ENCODE peak calls at places on chromosome 13, in five cellular contexts. B, H, M, D and R are unnamed samples.

GRCh38 chr13:51704399-51705306 is 99.3 kb downstream of the DHRS12 start:
- DNase-seq in B (no peak), H (no peak), M (no peak), D (no peak), R (no peak)

GRCh38 chr13:62960723-62961122 is 1545.1 kb upstream of the PCDH20 start:
- DNase-seq in B (no peak), H (no peak), M (no peak), D (no peak), R (no peak)

GRCh38 chr13:22055259-22055658 is 384.4 kb downstream of the FGF9 start:
- DNase-seq in B (no peak), H (no peak), M (no peak), D (no peak), R (no peak)

GRCh38 chr13:48827709-48828108 is 148.0 kb upstream of the FNDC3A start:
- DNase-seq in B (no peak), H (no peak), M (no peak), D (no peak), R (no peak)

GRCh38 chr13:91576590-91576989 is 178.2 kb downstream of the GPC5 start:
- DNase-seq in B (no peak), H (peak; percentile 23), M (no peak), D (no peak), R (no peak)

GRCh38 chr13:82898625-82899024 is 983.6 kb downstream of the SLITRK1 start:
- DNase-seq in B (no peak), H (no peak), M (no peak), D (no peak), R (no peak)

GRCh38 chr13:40406405-40407138 is 259.9 kb downstream of the FOXO1 start:
- DNase-seq in B (no peak), H (no peak), M (no peak), D (no peak), R (peak; percentile 81)

GRCh38 chr13:107807306-107808073 is 407.8 kb downstream of the LIG4 start:
- DNase-seq in B (no peak), H (no peak), M (no peak), D (no peak), R (no peak)

GRCh38 chr13:112926993-112927392 is 42.0 kb upstream of the MCF2L start:
- DNase-seq in B (no peak), H (no peak), M (no peak), D (no peak), R (no peak)

GRCh38 chr13:97810152-97810551 is 143.3 kb upstream of the IPO5 start:
- DNase-seq in B (no peak), H (no peak), M (peak; percentile 11), D (no peak), R (no peak)

GRCh38 chr13:76638882-76639281 is 247.3 kb downstream of the KCTD12 start:
- DNase-seq in B (no peak), H (no peak), M (no peak), D (no peak), R (no peak)

GRCh38 chr13:55230570-55230908 is 1910.2 kb upstream of the PRR20A start:
- DNase-seq in B (no peak), H (no peak), M (no peak), D (no peak), R (no peak)

GRCh38 chr13:113958373-113958772 is 15.5 kb downstream of the C13orf46 start:
- DNase-seq in B (no peak), H (no peak), M (no peak), D (no peak), R (no peak)

GRCh38 chr13:74118328-74118727 is 15.9 kb downstream of the KLF12 start:
- DNase-seq in B (no peak), H (no peak), M (no peak), D (no peak), R (no peak)

GRCh38 chr13:37657134-37657533 is 58.6 kb upstream of the POSTN start:
- DNase-seq in B (no peak), H (no peak), M (no peak), D (no peak), R (no peak)

DNA sequence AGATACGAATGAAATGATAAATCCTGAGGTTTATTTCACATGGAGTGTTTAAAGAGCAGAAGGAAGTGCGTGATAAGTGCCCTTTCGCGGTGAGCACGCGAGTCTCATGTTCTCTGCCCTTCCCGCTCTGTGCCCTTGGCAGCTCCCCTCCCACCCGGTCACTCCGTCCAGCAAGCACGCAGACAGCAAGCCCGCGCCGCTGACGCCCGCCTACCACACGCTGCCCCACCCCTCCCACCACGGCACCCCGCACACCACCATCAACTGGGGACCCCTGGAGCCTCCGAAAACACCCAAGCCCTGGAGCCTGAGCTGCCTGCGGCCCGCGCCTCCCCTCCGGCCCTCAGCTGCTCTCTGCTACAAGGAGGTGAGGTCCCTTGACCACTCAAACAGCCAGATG is 37.4 kb upstream of the TEX29 start:
- DNase-seq in B (no peak), H (no peak), M (no peak), D (no peak), R (no peak)
- TF ChIP-seq POLR2A in B (no peak), H (no peak), M (no peak), D (no peak), R (no peak)

DNA sequence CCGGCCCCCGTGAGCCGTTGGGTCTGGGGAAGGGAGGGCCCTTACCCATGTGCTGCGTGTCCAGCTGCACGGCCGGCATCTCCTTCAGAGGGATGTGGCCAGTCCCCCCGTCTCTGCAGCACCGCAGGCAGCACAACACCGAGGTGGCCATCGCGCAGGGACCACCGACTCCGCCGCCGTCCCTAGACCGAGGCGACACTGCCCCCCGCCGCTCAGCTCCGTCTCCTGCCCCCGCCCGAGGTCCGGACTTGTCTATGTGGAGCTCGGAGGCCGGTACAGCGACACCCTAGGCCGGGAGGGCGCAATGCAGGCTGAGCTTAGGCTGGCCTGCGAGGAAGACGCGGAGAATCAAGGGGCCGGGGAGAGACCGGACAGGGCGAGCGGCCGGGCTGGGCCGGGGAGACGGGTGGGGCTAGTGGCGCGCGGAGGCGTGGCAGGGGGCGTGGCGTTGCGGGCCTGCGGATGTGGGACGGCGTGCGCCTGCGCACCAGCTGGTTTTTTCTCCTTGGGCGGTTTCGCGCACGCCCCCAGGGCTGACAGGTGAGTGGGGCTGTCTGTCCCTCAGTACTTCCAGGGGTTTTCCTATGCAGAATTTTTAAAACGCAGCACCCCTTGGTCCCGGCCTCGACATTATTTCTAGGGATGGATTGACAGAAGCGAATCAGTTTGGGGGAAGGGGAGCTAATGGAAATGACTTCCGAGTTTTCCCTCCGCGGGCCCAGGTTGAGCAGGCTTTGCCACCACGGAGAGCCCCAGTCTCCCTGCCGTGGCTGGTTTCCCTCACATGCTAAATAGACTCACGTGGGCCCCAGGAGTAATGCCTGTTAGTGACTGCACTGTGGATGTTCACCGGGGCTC is at the start of gene SPRYD7:
- DNase-seq in B (peak; percentile 99), H (peak; percentile 95), M (peak; percentile 95), D (peak; percentile 95), R (peak; percentile 97)
- TF ChIP-seq POLR2A in B (peak; percentile 33), H (no peak), M (peak; percentile 52), D (peak; percentile 56), R (no peak)

GRCh38 chr13:33031277-33031676 is 15.1 kb downstream of the KL start:
- DNase-seq in B (no peak), H (no peak), M (no peak), D (no peak), R (no peak)

GRCh38 chr13:33032037-33032625 is 15.9 kb downstream of the KL start:
- DNase-seq in B (no peak), H (no peak), M (no peak), D (no peak), R (no peak)

GRCh38 chr13:33025220-33025744 is 9.1 kb downstream of the KL start:
- DNase-seq in B (no peak), H (no peak), M (no peak), D (no peak), R (no peak)

GRCh38 chr13:33022986-33023385 is 6.8 kb downstream of the KL start:
- DNase-seq in B (no peak), H (no peak), M (no peak), D (no peak), R (no peak)

GRCh38 chr13:33026489-33027152 is 10.4 kb downstream of the KL start:
- DNase-seq in B (no peak), H (no peak), M (no peak), D (no peak), R (no peak)
- TF ChIP-seq POLR2A in B (no peak), H (no peak), M (no peak), D (no peak), R (no peak)

DNA sequence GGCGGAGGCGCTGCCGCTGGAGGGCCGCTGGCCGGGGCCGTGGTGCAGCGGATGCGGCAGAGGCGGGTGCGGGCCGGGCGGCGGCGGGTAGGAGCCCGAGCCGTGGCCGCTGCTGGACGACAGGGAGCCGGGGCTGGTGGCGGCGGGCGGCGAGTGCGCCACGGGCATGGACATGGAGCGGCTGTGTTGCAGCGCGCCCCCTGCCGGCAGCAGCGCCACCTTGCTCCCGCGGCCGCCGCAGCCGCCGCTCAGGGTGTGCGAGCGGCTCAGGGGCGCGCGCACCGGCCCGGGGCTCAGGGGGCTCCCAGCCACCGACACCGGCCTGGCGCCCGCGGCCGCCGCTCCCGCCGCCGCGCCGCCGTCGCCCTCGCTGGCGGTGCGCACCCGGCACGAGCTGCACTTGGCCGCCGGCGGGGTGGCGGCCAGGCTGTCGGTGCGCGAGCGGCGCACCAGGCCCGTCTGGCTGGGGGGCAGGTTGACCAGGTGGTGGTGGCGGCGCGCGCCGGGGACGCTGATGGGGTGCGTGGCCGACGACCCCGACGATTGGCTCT is 1.7 kb downstream of the IRS2 start:
- DNase-seq in B (peak; percentile 86), H (no peak), M (peak; percentile 64), D (no peak), R (peak; percentile 62)
- TF ChIP-seq POLR2A in B (no peak), H (no peak), M (peak; percentile 17), D (no peak), R (no peak)

DNA sequence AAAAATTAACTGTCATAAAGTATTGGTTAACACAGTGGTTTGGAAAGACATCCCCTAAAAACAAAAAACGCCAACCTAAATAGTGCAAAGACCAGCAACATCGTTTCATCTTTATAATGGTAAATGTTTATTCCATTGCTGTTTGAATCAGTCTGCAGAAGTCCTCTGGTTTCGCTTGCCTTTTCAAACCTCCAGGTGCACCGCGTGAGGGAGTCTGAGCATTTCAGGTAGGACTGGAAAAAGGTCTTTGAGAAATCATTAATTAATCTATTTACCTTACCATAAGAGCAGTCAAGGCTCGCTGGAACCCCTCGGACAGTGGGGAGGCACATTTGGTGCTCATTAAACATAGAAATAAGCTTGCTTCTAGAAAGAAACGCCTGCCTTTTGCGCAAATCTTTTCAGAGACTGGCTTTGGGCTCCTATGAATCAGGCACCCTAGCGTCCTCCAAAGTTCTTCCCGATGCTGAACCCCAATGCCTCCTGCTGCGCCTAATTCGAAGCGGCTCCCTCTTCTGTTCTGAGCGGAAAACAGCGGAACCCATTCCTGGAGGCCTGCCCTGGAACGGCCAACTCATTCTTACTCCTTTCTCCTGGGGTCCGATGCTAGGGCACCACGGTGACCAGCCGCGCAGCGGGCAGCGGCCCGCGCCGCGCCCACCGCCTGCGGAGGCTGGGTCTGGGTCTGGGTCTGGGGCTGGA is 942 bp upstream of the MTUS2 start:
- DNase-seq in B (no peak), H (no peak), M (no peak), D (no peak), R (no peak)
- TF ChIP-seq POLR2A in B (no peak), H (no peak), M (no peak), D (no peak), R (no peak)